ENCODE peak calls at places on chromosomes 2 and 18, in ten cellular contexts. O is fibroblast of the aortic adventitia, Q is GM12865, E is AG09309, V is tibial artery, B is BE2C, I is HCT116, M is left ventricle myocardium inferior, N is ascending aorta, L is spleen. Z is an unnamed sample.

GRCh38 chr2:153169567-153169966 is 309.0 kb downstream of the RPRM start:
- DNase-seq in E (no peak), B (no peak), M (no peak), I (no peak), L (no peak), N (no peak), V (no peak), O (no peak), Q (no peak), Z (no peak)

GRCh38 chr2:99926986-99927385 is 215.4 kb downstream of the AFF3 start:
- DNase-seq in M (no peak), O (no peak), E (no peak), B (no peak), L (no peak), I (no peak), Q (no peak), N (no peak), V (no peak), Z (no peak)

GRCh38 chr2:155250800-155251199 is 552.3 kb downstream of the KCNJ3 start:
- DNase-seq in I (peak; percentile 44), M (no peak), N (no peak), Q (peak; percentile 38), V (no peak), O (no peak), L (no peak), E (no peak), B (no peak), Z (no peak)

GRCh38 chr2:208042041-208042440 is 16.7 kb upstream of the PLEKHM3 start:
- DNase-seq in L (no peak), N (no peak), E (no peak), I (no peak), Q (no peak), V (no peak), B (no peak), O (peak; percentile 33), M (no peak), Z (no peak)

GRCh38 chr2:120694034-120694433 is 41.6 kb upstream of the GLI2 start:
- DNase-seq in M (no peak), Q (no peak), O (no peak), L (no peak), N (no peak), B (no peak), I (no peak), E (no peak), V (no peak), Z (no peak)

GRCh38 chr18:48139427-48140347 is 209.2 kb upstream of the SMAD2 start:
- DNase-seq in L (peak; percentile 71), Q (no peak), V (no peak), O (no peak), B (peak; percentile 24), N (no peak), M (peak; percentile 71), E (no peak), I (no peak), Z (no peak)

GRCh38 chr18:59994357-59994756 is 94.6 kb downstream of the PMAIP1 start:
- DNase-seq in M (no peak), I (peak; percentile 16), O (no peak), B (peak; percentile 11), N (no peak), Q (peak; percentile 56), V (no peak), L (no peak), E (no peak), Z (no peak)

GRCh38 chr18:21833619-21834300 is 93.2 kb downstream of the MIB1 start:
- DNase-seq in N (no peak), O (no peak), M (no peak), L (no peak), E (no peak), I (no peak), V (no peak), B (no peak), Q (no peak), Z (no peak)

GRCh38 chr18:28003451-28003850 is 173.5 kb downstream of the CDH2 start:
- DNase-seq in N (no peak), V (no peak), Q (no peak), I (no peak), O (peak; percentile 55), B (no peak), E (no peak), M (no peak), L (no peak), Z (no peak)

GRCh38 chr2:196718796-196719564 is 79.5 kb downstream of the CCDC150 start:
- DNase-seq in Q (no peak), O (peak; percentile 90), N (no peak), L (no peak), E (peak; percentile 66), I (no peak), M (no peak), B (peak; percentile 55), V (no peak), Z (peak; percentile 63)

GRCh38 chr18:34660572-34660971 is 49.5 kb upstream of the DTNA start:
- DNase-seq in O (no peak), V (no peak), E (no peak), Q (no peak), I (no peak), N (no peak), L (no peak), B (no peak), M (no peak), Z (no peak)

GRCh38 chr2:218993345-218994315 is at the start of gene CRYBA2:
- DNase-seq in V (no peak), N (no peak), L (no peak), B (no peak), M (no peak), O (no peak), I (no peak), Q (no peak), E (no peak), Z (no peak)

GRCh38 chr2:122300758-122301157 is 545.3 kb downstream of the TSN start:
- DNase-seq in O (no peak), Q (peak; percentile 45), I (no peak), E (no peak), B (no peak), N (no peak), V (no peak), L (no peak), M (no peak), Z (no peak)
- TF ChIP-seq CTCF in O (no peak), Q (peak; percentile 54), I (no peak), E (no peak), B (peak; percentile 43), N (no peak), V (no peak), L (no peak), M (no peak), Z (no peak)

GRCh38 chr18:50398947-50399346 is 24.1 kb downstream of the SKA1 start:
- DNase-seq in I (no peak), N (no peak), V (no peak), B (peak; percentile 31), Q (no peak), E (no peak), L (no peak), M (no peak), O (no peak), Z (no peak)

GRCh38 chr18:50398099-50398498 is 23.3 kb downstream of the SKA1 start:
- DNase-seq in N (no peak), L (no peak), E (no peak), M (no peak), Q (no peak), V (no peak), I (no peak), B (no peak), O (no peak), Z (no peak)

GRCh38 chr18:50401334-50401733 is 26.5 kb downstream of the SKA1 start:
- DNase-seq in E (no peak), I (no peak), L (no peak), O (no peak), N (no peak), M (no peak), B (no peak), V (no peak), Q (no peak), Z (no peak)

GRCh38 chr18:50399582-50399981 is 24.7 kb downstream of the SKA1 start:
- DNase-seq in E (no peak), V (no peak), L (no peak), I (no peak), M (no peak), O (no peak), N (no peak), B (no peak), Q (no peak), Z (no peak)

DNA sequence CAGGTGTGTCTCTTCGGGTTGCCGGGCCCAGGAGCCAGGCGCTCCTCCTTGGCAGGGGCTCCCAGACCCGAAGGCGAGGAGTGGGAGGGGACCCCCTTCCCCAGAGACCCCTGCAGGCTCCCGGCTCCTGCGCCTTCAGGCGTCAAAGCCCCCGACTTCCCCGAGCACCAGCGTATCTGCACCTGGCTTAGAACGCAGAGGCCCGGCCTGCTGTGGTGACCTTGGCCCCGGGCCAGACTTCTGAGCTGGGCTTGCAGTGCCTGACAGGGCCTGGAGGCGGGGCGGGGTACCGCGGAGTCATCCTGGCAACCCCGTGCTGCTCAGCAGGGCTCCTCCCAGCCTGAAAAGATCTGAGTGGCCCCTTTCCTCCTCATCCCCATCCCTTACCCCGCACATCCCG is 27.0 kb downstream of the SKA1 start:
- DNase-seq in L (no peak), V (no peak), O (peak; percentile 38), I (no peak), M (peak; percentile 49), E (no peak), N (no peak), Q (no peak), B (peak; percentile 83), Z (peak; percentile 1)
- H3K4me3 ChIP-seq in L (no peak overlapping the region), V (no peak overlapping the region), O (no peak overlapping the region), I (no peak overlapping the region), M (no peak overlapping the region), E (no peak overlapping the region), N (no peak overlapping the region), Q (no peak overlapping the region), B (no peak overlapping the region), Z (no peak overlapping the region)

DNA sequence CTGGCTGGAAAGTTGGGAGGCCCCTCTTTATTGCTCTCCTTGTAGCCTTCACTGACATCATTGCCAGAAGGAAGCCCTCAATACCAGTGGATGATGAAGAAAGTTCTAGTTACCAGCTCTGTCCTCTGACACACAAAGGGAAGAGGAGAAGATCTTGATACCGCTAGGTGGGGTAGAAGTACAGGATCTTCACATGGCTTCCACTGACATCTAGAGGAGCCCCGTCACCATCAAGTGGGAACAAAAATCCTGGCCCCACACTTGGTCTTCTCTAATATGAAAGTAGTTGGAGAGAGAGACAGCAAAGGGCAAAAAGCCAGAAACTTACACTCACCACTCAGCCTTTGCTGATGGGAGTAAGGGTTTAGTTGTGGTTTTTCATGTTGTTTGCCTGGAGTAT is 12.4 kb downstream of the XIRP2 start:
- DNase-seq in N (no peak), M (no peak), L (no peak), I (no peak), E (no peak), V (no peak), B (no peak), O (peak; percentile 22), Q (peak; percentile 30), Z (peak; percentile 6)
- TF ChIP-seq CTCF in N (no peak), M (peak; percentile 47), L (no peak), I (no peak), E (no peak), V (no peak), B (peak; percentile 23), O (peak; percentile 18), Q (peak; percentile 34), Z (peak; percentile 38)

DNA sequence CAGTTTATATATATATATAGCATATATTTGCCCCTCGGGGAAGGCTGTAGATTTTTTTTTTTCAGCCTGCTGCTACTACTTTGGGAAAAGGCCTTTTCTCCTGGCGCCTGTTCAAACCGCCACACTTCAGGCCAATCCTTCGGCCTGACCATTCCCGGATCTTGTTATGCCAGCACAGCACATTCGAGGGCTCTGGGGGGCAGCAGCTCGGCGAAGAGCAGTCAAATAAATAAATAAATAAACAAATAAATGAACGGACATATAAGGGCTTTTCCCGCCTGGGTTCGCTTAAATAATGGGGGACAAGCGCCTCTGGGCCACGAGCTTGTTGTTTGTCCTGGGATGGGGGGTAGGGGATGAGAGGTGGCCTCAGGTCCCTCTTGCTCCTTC is 10.6 kb downstream of the HOXD8 start:
- DNase-seq in L (no peak), V (no peak), I (no peak), B (peak; percentile 50), Q (no peak), N (peak; percentile 70), O (no peak), E (no peak), M (no peak), Z (no peak)
- H3K4me3 ChIP-seq in L (peak overlapping the region; percentile 38), V (peak overlapping the region; percentile 48), I (peak overlapping the region; percentile 25), B (peak overlapping the region; percentile 60), Q (peak overlapping the region; percentile 52), N (peak overlapping the region; percentile 58), O (peak overlapping the region; percentile 33), E (peak overlapping the region; percentile 87), M (peak overlapping the region; percentile 63), Z (peak overlapping the region; percentile 32)